ENCODE peak calls at places on chromosomes 3 and 15, in ten cellular contexts. L is cardiac fibroblast, C is adrenal gland, W is A549, H is lung, K is neural progenitor cell, E is ovary, J is BJ, S is right atrium auricular region, V is lower leg skin. B is an unnamed sample.

GRCh38 chr15:63374686-63375520 is 6.7 kb downstream of the CA12 start:
- DNase-seq in E (no peak), W (peak; percentile 63), L (peak; percentile 81), C (no peak), H (no peak), S (peak; percentile 73), V (peak; percentile 76), J (no peak), K (no peak), B (no peak)

GRCh38 chr15:22878103-22878502 is 39.6 kb downstream of the NIPA2 start:
- DNase-seq in J (no peak), C (peak; percentile 41), V (no peak), E (no peak), W (no peak), L (no peak), H (no peak), K (no peak), S (no peak), B (no peak)

GRCh38 chr3:25897019-25897418 is 107.1 kb downstream of the OXSM start:
- DNase-seq in L (no peak), C (no peak), W (peak; percentile 59), E (no peak), J (no peak), H (no peak), S (no peak), V (no peak), K (peak; percentile 55), B (no peak)

GRCh38 chr3:128009952-128010846 is 42.0 kb upstream of the SEC61A1 start:
- DNase-seq in V (no peak), L (peak; percentile 64), K (no peak), S (no peak), H (no peak), C (no peak), W (peak; percentile 14), E (no peak), J (peak; percentile 42), B (no peak)

GRCh38 chr3:107661447-107662108 is 138.8 kb downstream of the BBX start:
- DNase-seq in K (no peak), S (no peak), C (no peak), J (no peak), L (no peak), E (no peak), H (no peak), V (no peak), W (no peak), B (no peak)

GRCh38 chr3:189108032-189108431 is 63.7 kb upstream of the TPRG1 start:
- DNase-seq in J (no peak), S (no peak), E (no peak), V (no peak), L (no peak), H (no peak), K (no peak), C (no peak), W (no peak), B (no peak)

GRCh38 chr15:90016721-90017120 is 15.6 kb downstream of the ZNF710 start:
- DNase-seq in S (no peak), V (no peak), W (no peak), C (no peak), K (no peak), L (no peak), J (no peak), H (no peak), E (no peak), B (no peak)

GRCh38 chr15:49421991-49422390 is 1.1 kb upstream of the FGF7 start:
- DNase-seq in S (peak; percentile 62), L (peak; percentile 74), J (no peak), K (peak; percentile 67), E (peak; percentile 64), C (peak; percentile 40), V (peak; percentile 27), H (no peak), W (peak; percentile 40), B (peak; percentile 82)

GRCh38 chr3:38458796-38459498 is 5.3 kb downstream of the ACVR2B start:
- DNase-seq in W (no peak), E (peak; percentile 79), S (no peak), V (no peak), J (no peak), L (peak; percentile 63), C (peak; percentile 84), K (no peak), H (peak; percentile 69), B (no peak)

GRCh38 chr3:78820497-78820896 is 947.3 kb downstream of the ROBO1 start:
- DNase-seq in J (no peak), C (no peak), H (no peak), W (no peak), V (no peak), L (peak; percentile 29), S (no peak), E (no peak), K (no peak), B (no peak)

GRCh38 chr3:171453175-171453868 is 6.9 kb downstream of the TNIK start:
- DNase-seq in S (no peak), H (no peak), J (no peak), C (no peak), L (no peak), V (no peak), W (no peak), E (no peak), K (peak; percentile 82), B (no peak)

GRCh38 chr15:33278816-33279612 is 31.8 kb upstream of the RYR3 start:
- DNase-seq in H (no peak), V (no peak), C (peak; percentile 58), W (peak; percentile 88), S (no peak), K (no peak), J (peak; percentile 19), E (no peak), L (peak; percentile 58), B (no peak)

GRCh38 chr3:88180398-88180999 is 30.7 kb downstream of the C3orf38 start:
- DNase-seq in W (peak; percentile 66), S (no peak), V (no peak), K (peak; percentile 6), H (no peak), L (peak; percentile 71), C (no peak), J (peak; percentile 7), E (no peak), B (no peak)

GRCh38 chr3:108437439-108437838 is 73.0 kb downstream of the MYH15 start:
- DNase-seq in V (no peak), C (no peak), H (peak; percentile 38), L (no peak), K (no peak), W (no peak), J (no peak), E (no peak), S (no peak), B (no peak)

GRCh38 chr3:8837172-8837571 is 67.8 kb upstream of the OXTR start:
- DNase-seq in E (no peak), K (no peak), C (no peak), W (no peak), J (no peak), S (no peak), H (no peak), L (peak; percentile 47), V (no peak), B (peak; percentile 13)

GRCh38 chr3:116432795-116433194 is 12.5 kb downstream of the LSAMP start:
- DNase-seq in J (no peak), L (no peak), W (no peak), E (no peak), K (no peak), V (no peak), C (no peak), H (no peak), S (no peak), B (no peak)

GRCh38 chr3:4416961-4417360 is 50.1 kb downstream of the SUMF1 start:
- DNase-seq in J (no peak), E (no peak), C (no peak), S (no peak), K (no peak), V (peak; percentile 61), L (peak; percentile 89), W (peak; percentile 63), H (no peak), B (peak; percentile 85)

GRCh38 chr3:195522254-195523023 is 20.7 kb downstream of the PPP1R2 start:
- DNase-seq in L (peak; percentile 53), K (peak; percentile 30), S (no peak), J (no peak), H (no peak), E (no peak), V (no peak), C (no peak), W (peak; percentile 13), B (no peak)

GRCh38 chr15:57505949-57506391 is 85.7 kb upstream of the MYZAP start:
- DNase-seq in J (peak; percentile 39), V (peak; percentile 84), L (peak; percentile 90), E (peak; percentile 43), C (no peak), H (peak; percentile 82), W (peak; percentile 39), K (no peak), S (peak; percentile 91), B (peak; percentile 91)

GRCh38 chr15:52151353-52151752 is 38.8 kb upstream of the BCL2L10 start:
- DNase-seq in E (no peak), J (no peak), V (no peak), W (no peak), K (no peak), S (no peak), H (no peak), L (no peak), C (no peak), B (no peak)

GRCh38 chr15:83380682-83381081 is 66.5 kb upstream of the SH3GL3 start:
- DNase-seq in L (peak; percentile 44), J (no peak), W (peak; percentile 72), V (peak; percentile 53), E (no peak), H (no peak), C (peak; percentile 28), S (no peak), K (peak; percentile 44), B (no peak)

GRCh38 chr15:40053234-40054055 is 14.5 kb upstream of the SRP14 start:
- DNase-seq in S (peak; percentile 55), L (no peak), V (no peak), C (peak; percentile 13), W (no peak), J (no peak), E (no peak), H (no peak), K (no peak), B (no peak)
- TF ChIP-seq CTCF in S (no peak), L (no peak), V (no peak), C (no peak), W (no peak), J (no peak), E (no peak), H (no peak), K (peak; percentile 19), B (peak; percentile 31)

GRCh38 chr3:49028673-49029562 is at the start of gene IMPDH2:
- DNase-seq in S (peak; percentile 94), J (peak; percentile 75), K (peak; percentile 98), C (peak; percentile 94), L (peak; percentile 95), E (peak; percentile 95), H (peak; percentile 93), W (peak; percentile 91), V (peak; percentile 90), B (peak; percentile 97)
- TF ChIP-seq CTCF in S (no peak), J (peak; percentile 12), K (peak; percentile 23), C (peak; percentile 12), L (no peak), E (no peak), H (peak; percentile 41), W (no peak), V (no peak), B (no peak)

GRCh38 chr15:66085128-66085527 is 168.4 kb downstream of the MEGF11 start:
- DNase-seq in E (no peak), H (no peak), L (no peak), K (no peak), V (no peak), W (peak; percentile 18), S (no peak), C (no peak), J (no peak), B (no peak)
- TF ChIP-seq CTCF in E (no peak), H (no peak), L (no peak), K (peak; percentile 47), V (no peak), W (peak; percentile 24), S (no peak), C (no peak), J (no peak), B (peak; percentile 17)

GRCh38 chr3:134542287-134542686 is 56.4 kb downstream of the CEP63 start:
- DNase-seq in H (no peak), W (no peak), E (no peak), J (no peak), K (peak; percentile 18), S (no peak), C (no peak), L (peak; percentile 7), V (no peak), B (no peak)
- TF ChIP-seq CTCF in H (no peak), W (no peak), E (no peak), J (no peak), K (no peak), S (no peak), C (no peak), L (no peak), V (no peak), B (no peak)

B was measured in osteocyte.